ENCODE peak calls at places on chromosome 18, in eight cellular contexts. V is activated CD4-positive, alpha-beta T cell treated with anti-CD3 and anti-CD28 coated beads, Interleukin-2, amount 50 U/mL, for 1 hour; B is adipocyte; Y is neuronal stem cell; C is heart right ventricle; H is cardiac septum; J is HFFc6; O is T1000. M is an unnamed sample.

GRCh38 chr18:74836296-74837139 is 238.8 kb downstream of the ZNF407 start:
- DNase-seq in H (no peak), Y (no peak), O (no peak), C (no peak), B (peak; percentile 29), J (peak; percentile 34), V (no peak), M (no peak)

GRCh38 chr18:13232060-13232917 is 13.7 kb downstream of the LDLRAD4 start:
- DNase-seq in H (no peak), O (no peak), B (no peak), C (peak; percentile 55), Y (no peak), J (no peak), V (no peak), M (no peak)

GRCh38 chr18:62717850-62718229 is 2.5 kb downstream of the PHLPP1 start:
- DNase-seq in H (no peak), C (no peak), O (no peak), J (no peak), B (peak; percentile 29), V (no peak), Y (no peak), M (no peak)

GRCh38 chr18:74139888-74140287 is 7.7 kb downstream of the FBXO15 start:
- DNase-seq in Y (no peak), C (no peak), J (peak; percentile 63), H (no peak), V (no peak), B (peak; percentile 61), O (no peak), M (no peak)

GRCh38 chr18:69944434-69944833 is 3.2 kb downstream of the CD226 start:
- DNase-seq in V (no peak), Y (no peak), H (no peak), J (no peak), C (no peak), O (no peak), B (no peak), M (no peak)

GRCh38 chr18:76756491-76757288 is 65.7 kb upstream of the ZNF236 start:
- DNase-seq in O (no peak), V (no peak), J (peak; percentile 28), B (no peak), Y (no peak), C (no peak), H (no peak), M (no peak)

GRCh38 chr18:31376477-31376876 is at the start of gene DSG4:
- DNase-seq in J (no peak), B (no peak), C (no peak), Y (no peak), O (no peak), V (no peak), H (no peak), M (no peak)

GRCh38 chr18:45686892-45687611 is 36.9 kb upstream of the SLC14A1 start:
- DNase-seq in J (no peak), B (no peak), C (no peak), V (peak; percentile 35), O (no peak), H (no peak), Y (no peak), M (peak; percentile 58)

GRCh38 chr18:8235916-8236315 is 373.3 kb upstream of the RAB12 start:
- DNase-seq in J (no peak), C (no peak), O (no peak), B (no peak), H (no peak), Y (no peak), V (no peak), M (no peak)

GRCh38 chr18:76874643-76875389 is 52.5 kb downstream of the ZNF236 start:
- DNase-seq in B (no peak), J (no peak), V (peak; percentile 27), Y (no peak), C (no peak), O (no peak), H (no peak), M (no peak)

GRCh38 chr18:46431522-46432171 is 225.4 kb downstream of the LOXHD1 start:
- DNase-seq in O (no peak), C (no peak), Y (no peak), B (no peak), J (no peak), H (no peak), V (no peak), M (no peak)

GRCh38 chr18:66079401-66079800 is 328.6 kb downstream of the CDH7 start:
- DNase-seq in J (no peak), O (no peak), V (no peak), B (no peak), C (no peak), Y (no peak), H (no peak), M (no peak)

GRCh38 chr18:1968801-1969498 is 602.4 kb downstream of the METTL4 start:
- DNase-seq in H (no peak), O (no peak), B (no peak), C (no peak), J (no peak), Y (no peak), V (no peak), M (no peak)

GRCh38 chr18:9612215-9612830 is 2.0 kb downstream of the PPP4R1 start:
- DNase-seq in Y (no peak), B (peak; percentile 77), O (no peak), C (no peak), J (peak; percentile 50), V (peak; percentile 23), H (no peak), M (peak; percentile 24)

GRCh38 chr18:73940721-73941120 is 206.9 kb downstream of the FBXO15 start:
- DNase-seq in B (no peak), H (no peak), O (no peak), C (no peak), Y (no peak), J (no peak), V (no peak), M (no peak)